ENCODE peak calls at places on chromosomes 11 and 22, in six cellular contexts. Z is H1, Q is WTC11, A is K562, G is endothelial cell of umbilical vein, V is HepG2. X is an unnamed sample.

GRCh38 chr11:2735053-2735589 is 35.3 kb upstream of the KCNQ1OT1 start:
- DNase-seq in Z (no peak), Q (no peak), A (no peak), G (no peak), V (no peak), X (no peak)

GRCh38 chr11:29641201-29641600 is 375.6 kb downstream of the KCNA4 start:
- DNase-seq in Z (no peak), Q (no peak), A (no peak), G (peak), V (no peak), X (no peak)

GRCh38 chr11:8084352-8084751 is 3.3 kb downstream of the TUB start:
- DNase-seq in Z (no peak), Q (no peak), A (no peak), G (no peak), V (no peak), X (no peak)

GRCh38 chr11:120645639-120646038 is 134.1 kb downstream of the GRIK4 start:
- DNase-seq in Z (peak), Q (peak), A (no peak), G (no peak), V (no peak), X (no peak)

GRCh38 chr11:74345420-74345819 is 34.0 kb upstream of the P4HA3 start:
- DNase-seq in Z (no peak), Q (no peak), A (no peak), G (peak), V (no peak), X (no peak)

GRCh38 chr11:44621140-44621681 is 55.7 kb downstream of the CD82 start:
- DNase-seq in Z (peak), Q (peak), A (peak), G (peak), V (peak), X (peak)

GRCh38 chr22:37419370-37419915 is 7.8 kb downstream of the ELFN2 start:
- DNase-seq in Z (no peak), Q (no peak), A (no peak), G (no peak), V (no peak), X (no peak)

GRCh38 chr11:21565283-21565682 is 627.6 kb upstream of the ANO5 start:
- DNase-seq in Z (no peak), Q (no peak), A (no peak), G (no peak), V (no peak), X (no peak)

GRCh38 chr11:123047265-123047946 is 14.5 kb downstream of the HSPA8 start:
- DNase-seq in Z (no peak), Q (no peak), A (no peak), G (no peak), V (no peak), X (no peak)

GRCh38 chr11:119594639-119595249 is 134.3 kb downstream of the NECTIN1 start:
- DNase-seq in Z (no peak), Q (no peak), A (peak), G (peak), V (peak), X (no peak)

GRCh38 chr22:42920101-42920820 is 63.2 kb upstream of the ARFGAP3 start:
- DNase-seq in Z (no peak), Q (no peak), A (no peak), G (no peak), V (no peak), X (no peak)

GRCh38 chr11:17760102-17761029 is 25.8 kb downstream of the KCNC1 start:
- DNase-seq in Z (peak), Q (peak), A (peak), G (peak), V (peak), X (peak)

GRCh38 chr22:17352798-17353197 is 16.5 kb upstream of the CECR2 start:
- DNase-seq in Z (no peak), Q (no peak), A (no peak), G (no peak), V (no peak), X (no peak)

GRCh38 chr11:72162891-72163492 is 27.5 kb downstream of the FOLR3 start:
- DNase-seq in Z (no peak), Q (no peak), A (peak), G (no peak), V (no peak), X (no peak)

GRCh38 chr11:12778506-12778905 is 104.3 kb downstream of the TEAD1 start:
- DNase-seq in Z (no peak), Q (no peak), A (no peak), G (no peak), V (no peak), X (no peak)

GRCh38 chr11:115916596-115916995 is 412.4 kb upstream of the CADM1 start:
- DNase-seq in Z (no peak), Q (no peak), A (no peak), G (no peak), V (no peak), X (no peak)

GRCh38 chr22:26715392-26715939 is 58.1 kb downstream of the MIAT start:
- DNase-seq in Z (no peak), Q (no peak), A (no peak), G (no peak), V (no peak), X (no peak)

GRCh38 chr11:62600367-62601113 is 1.1 kb downstream of the MTA2 start:
- DNase-seq in Z (no peak), Q (no peak), A (peak), G (peak), V (no peak), X (no peak)

GRCh38 chr11:118171274-118172062 is 5.0 kb downstream of the SCN2B start:
- DNase-seq in Z (no peak), Q (peak), A (peak), G (peak), V (peak), X (peak)

GRCh38 chr11:45853616-45854219 is 6.4 kb downstream of the CRY2 start:
- DNase-seq in Z (no peak), Q (no peak), A (no peak), G (no peak), V (no peak), X (no peak)

GRCh38 chr11:129639300-129639699 is 176.3 kb upstream of the TMEM45B start:
- DNase-seq in Z (no peak), Q (no peak), A (no peak), G (peak), V (peak), X (peak)

GRCh38 chr11:69598147-69598546 is 42.8 kb upstream of the CCND1 start:
- DNase-seq in Z (no peak), Q (no peak), A (no peak), G (peak), V (no peak), X (no peak)

GRCh38 chr22:50306753-50307749 is at the start of gene PLXNB2:
- DNase-seq in Z (no peak), Q (peak), A (peak), G (peak), V (peak), X (peak)

GRCh38 chr11:120334894-120335462 is 1.2 kb upstream of the ARHGEF12 start:
- DNase-seq in Z (no peak), Q (peak), A (peak), G (peak), V (peak), X (peak)

GRCh38 chr11:68090287-68090686 is 30.9 kb downstream of the CHKA start:
- DNase-seq in Z (no peak), Q (no peak), A (no peak), G (no peak), V (no peak), X (no peak)

GRCh38 chr22:22939537-22940368 is 52.1 kb downstream of the IGLL5 start:
- DNase-seq in Z (no peak), Q (peak), A (no peak), G (no peak), V (no peak), X (no peak)

GRCh38 chr22:23773247-23774113 is 831 bp downstream of the MMP11 start:
- DNase-seq in Z (no peak), Q (peak), A (no peak), G (no peak), V (no peak), X (no peak)

GRCh38 chr11:7577226-7577882 is 63.6 kb downstream of the PPFIBP2 start:
- DNase-seq in Z (no peak), Q (no peak), A (no peak), G (no peak), V (no peak), X (no peak)

GRCh38 chr22:41308544-41308947 is 7.2 kb downstream of the ZC3H7B start:
- DNase-seq in Z (no peak), Q (no peak), A (peak), G (no peak), V (peak), X (no peak)

GRCh38 chr11:64321533-64321932 is 3.6 kb downstream of the PRDX5 start:
- DNase-seq in Z (no peak), Q (no peak), A (no peak), G (no peak), V (no peak), X (no peak)

GRCh38 chr11:72015511-72016061 is 16.9 kb downstream of the IL18BP start:
- DNase-seq in Z (no peak), Q (peak), A (peak), G (no peak), V (peak), X (no peak)

GRCh38 chr11:115469361-115469760 is 34.9 kb downstream of the CADM1 start:
- DNase-seq in Z (no peak), Q (no peak), A (no peak), G (no peak), V (no peak), X (no peak)

DNA sequence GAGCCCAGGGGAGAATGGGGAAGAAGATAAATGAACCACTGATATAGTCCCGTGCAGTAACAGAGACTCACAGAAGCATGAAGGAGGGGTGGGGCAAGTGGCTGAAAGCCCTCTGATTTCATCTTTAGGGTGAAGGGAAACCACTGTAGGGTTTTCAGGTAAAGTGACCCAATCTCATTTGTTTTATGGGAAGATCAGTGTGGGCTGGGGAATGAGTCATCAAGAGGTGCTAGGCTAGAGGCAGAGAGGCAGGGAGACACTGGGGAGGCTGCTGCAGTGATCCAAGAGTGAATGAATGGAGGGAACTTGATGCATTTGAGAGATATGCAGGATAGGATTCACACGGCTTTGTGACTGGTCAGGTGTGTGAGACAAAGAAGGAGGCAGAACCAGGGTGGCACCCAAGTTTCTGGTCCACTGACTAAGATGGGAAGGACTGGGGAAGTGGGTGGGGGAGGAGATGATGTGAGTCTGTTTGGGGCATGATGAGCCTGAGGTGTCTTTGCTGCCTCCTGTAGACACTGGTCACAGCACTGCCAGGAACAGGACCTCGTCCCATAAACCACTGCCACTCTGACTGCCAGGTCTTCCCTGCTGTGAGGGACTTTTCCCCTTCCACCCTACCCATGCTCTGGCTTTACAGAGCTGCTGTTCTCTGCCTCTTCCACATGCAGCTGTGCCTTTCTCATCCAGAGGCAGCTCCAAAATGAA is 239.0 kb downstream of the TENM4 start:
- DNase-seq in Z (no peak), Q (no peak), A (no peak), G (no peak), V (no peak), X (no peak)
- TF ChIP-seq JUN in Z (no peak), Q (no peak), A (no peak), G (no peak), V (no peak), X (no peak)

DNA sequence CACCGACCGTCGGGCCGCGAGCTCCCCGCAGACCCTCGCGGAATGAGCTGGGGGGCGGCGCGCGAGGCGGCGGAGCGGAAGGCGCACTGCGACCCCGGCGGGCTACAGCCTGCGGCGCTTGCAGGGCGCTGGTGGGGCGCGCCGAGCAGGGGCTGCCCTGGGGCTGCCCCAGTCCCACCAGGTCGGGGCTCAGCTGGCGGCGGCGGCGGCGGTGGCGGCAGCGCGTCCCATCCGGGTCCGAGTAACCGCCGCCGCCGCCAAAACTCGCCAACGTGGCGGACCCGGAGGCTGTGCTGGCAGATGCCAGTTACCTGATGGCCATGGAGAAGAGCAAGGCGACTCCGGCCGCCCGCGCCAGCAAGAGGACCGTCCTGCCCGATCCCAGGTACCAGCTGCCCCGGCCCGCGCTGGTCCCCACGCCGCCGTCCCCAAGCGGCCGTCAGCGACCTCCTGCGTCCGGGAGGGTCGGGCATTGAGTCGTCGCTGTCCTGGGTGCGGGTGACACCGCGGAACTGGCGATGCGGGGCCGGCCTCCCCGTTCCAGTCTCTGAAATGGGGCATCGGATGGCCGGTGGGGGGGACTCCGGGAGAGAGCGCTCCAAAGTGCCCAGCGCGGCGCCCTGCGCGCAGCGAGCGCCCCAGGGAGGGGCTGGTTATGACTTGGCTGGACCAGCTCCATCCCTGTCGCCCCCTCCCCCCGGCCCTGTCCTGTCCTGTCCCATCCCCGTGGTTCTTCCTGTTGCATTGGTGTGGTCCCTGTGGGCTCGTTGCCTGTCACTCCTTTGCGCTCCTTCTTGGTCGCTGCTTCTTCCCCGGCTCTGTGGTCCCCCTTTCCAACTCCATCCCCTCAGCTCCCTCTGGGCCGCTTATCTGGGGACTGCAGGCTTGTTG is 63.5 kb downstream of the CRYBB2 start:
- DNase-seq in Z (no peak), Q (peak), A (no peak), G (no peak), V (no peak), X (no peak)
- TF ChIP-seq JUN in Z (no peak), Q (no peak), A (no peak), G (no peak), V (no peak), X (no peak)

DNA sequence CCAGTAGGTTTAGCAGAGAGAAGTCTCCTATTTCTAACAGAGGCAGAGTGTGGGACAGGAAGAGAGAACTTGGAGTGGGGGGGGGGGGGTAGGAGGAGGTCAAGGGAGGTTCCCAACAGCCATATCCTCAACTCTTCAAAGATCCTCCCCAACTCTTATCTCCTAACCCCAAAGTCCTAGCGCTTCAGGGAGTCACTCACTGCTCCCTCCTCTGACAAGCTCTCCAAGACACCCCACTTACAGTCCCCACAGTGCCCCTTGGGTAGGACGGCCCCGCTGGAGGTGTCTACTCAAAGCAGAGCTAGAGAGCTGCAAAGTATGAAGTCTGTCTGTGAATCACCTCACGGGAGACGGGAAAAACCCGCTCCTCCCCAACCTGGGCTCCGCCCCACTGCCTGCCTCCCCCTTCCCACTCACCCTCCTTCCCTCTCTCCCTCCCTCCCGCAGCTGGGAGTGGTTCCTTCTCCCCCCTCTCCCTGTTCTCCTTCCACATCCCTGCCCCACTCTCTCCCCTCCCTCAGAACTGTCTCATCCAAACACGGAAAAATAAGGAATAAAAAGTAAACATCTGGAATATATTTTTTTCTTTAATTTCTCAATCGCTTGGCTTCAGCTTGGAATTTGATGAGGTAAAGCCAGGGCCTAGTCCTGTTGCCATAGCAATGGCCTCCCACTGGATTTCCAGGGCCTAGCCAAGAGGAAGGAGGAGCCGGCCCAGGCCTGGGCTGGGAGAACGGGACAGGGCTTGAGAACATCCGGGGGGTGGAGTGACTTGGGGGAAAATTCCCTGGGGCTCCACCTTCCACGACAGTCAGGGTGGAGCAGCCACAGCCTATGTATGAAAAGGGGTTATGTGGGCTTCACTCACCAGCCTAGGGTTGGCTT is 2.5 kb downstream of the TNKS1BP1 start:
- DNase-seq in Z (no peak), Q (peak), A (peak), G (peak), V (peak), X (peak)
- TF ChIP-seq JUN in Z (no peak), Q (no peak), A (no peak), G (no peak), V (no peak), X (no peak)

GRCh38 chr11:113668255-113668654 is 37.9 kb downstream of the TMPRSS5 start:
- DNase-seq in Z (no peak), Q (no peak), A (peak), G (no peak), V (no peak), X (peak)
- TF ChIP-seq JUN in Z (no peak), Q (no peak), A (no peak), G (no peak), V (no peak), X (no peak)

DNA sequence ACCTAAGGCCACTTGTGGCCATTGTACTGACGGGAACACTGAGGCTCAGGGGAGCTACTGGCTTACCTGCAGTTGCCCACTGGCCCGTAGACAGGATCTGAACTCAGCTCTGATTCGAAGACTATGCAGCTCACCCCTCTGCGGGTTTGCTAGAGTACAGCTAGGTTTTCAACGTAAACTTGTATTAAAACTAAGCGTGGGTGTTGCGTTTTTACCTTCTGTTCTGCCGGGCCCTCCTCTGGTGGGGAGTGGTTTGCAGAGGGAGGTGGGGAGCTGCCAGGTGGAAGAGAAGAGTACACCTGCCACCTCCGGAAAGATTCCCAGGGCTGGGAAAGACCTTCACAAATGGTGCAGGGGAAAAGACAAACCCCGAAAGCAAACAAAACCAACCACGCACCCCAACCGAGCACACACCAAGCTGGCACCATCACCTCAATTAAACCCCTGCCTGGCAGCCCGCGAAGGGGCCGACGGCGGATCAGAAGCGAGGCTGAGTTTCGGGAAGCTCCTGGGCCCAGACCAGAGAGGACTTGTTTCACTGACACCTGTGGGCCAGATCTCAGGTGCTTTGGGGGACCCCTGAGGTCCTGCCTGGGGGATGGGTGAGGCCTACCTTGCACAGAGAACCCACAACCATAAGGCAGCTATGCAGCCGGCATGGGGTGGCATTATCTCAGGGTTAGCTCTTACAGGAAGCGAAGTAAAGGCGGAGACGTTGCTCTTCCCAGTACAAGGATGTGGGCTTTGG is 37.7 kb downstream of the SHISAL1 start:
- DNase-seq in Z (no peak), Q (peak), A (no peak), G (no peak), V (no peak), X (no peak)
- TF ChIP-seq JUN in Z (no peak), Q (no peak), A (no peak), G (no peak), V (no peak), X (no peak)

GRCh38 chr11:66328307-66329144 is 7.7 kb downstream of the RIN1 start:
- DNase-seq in Z (peak), Q (peak), A (peak), G (peak), V (peak), X (peak)

GRCh38 chr11:66330931-66331330 is 5.3 kb downstream of the RIN1 start:
- DNase-seq in Z (no peak), Q (no peak), A (no peak), G (no peak), V (no peak), X (no peak)

GRCh38 chr11:66328036-66328306 is 8.3 kb downstream of the RIN1 start:
- DNase-seq in Z (no peak), Q (no peak), A (no peak), G (no peak), V (no peak), X (no peak)

GRCh38 chr11:66327171-66328035 is 8.8 kb downstream of the RIN1 start:
- DNase-seq in Z (no peak), Q (no peak), A (no peak), G (no peak), V (no peak), X (no peak)

GRCh38 chr11:66329165-66329673 is 7.0 kb downstream of the RIN1 start:
- DNase-seq in Z (no peak), Q (no peak), A (no peak), G (no peak), V (no peak), X (no peak)
- TF ChIP-seq JUN in Z (no peak), Q (no peak), A (no peak), G (no peak), V (no peak), X (no peak)

X was measured in A549.